ENCODE peak calls at places on chromosomes 1 and 21, in five cellular contexts. K is cardiac muscle cell, Q is ovary, N is RWPE1, A is breast epithelium. M is an unnamed sample.

GRCh38 chr1:935751-936231 is 12.1 kb downstream of the SAMD11 start:
- DNase-seq in A (no peak), K (peak), N (no peak), Q (no peak), M (no peak)

GRCh38 chr1:113133038-113133437 is 60.0 kb downstream of the LRIG2 start:
- DNase-seq in N (no peak), A (no peak), Q (no peak), K (no peak), M (no peak)

GRCh38 chr1:67489643-67490042 is 59.4 kb upstream of the SERBP1 start:
- DNase-seq in N (peak), K (peak), A (no peak), Q (no peak), M (peak)

GRCh38 chr1:90837420-90837819 is 120.3 kb upstream of the BARHL2 start:
- DNase-seq in A (no peak), K (no peak), N (no peak), Q (no peak), M (no peak)

GRCh38 chr1:174671826-174672225 is 224.1 kb downstream of the GPR52 start:
- DNase-seq in A (no peak), N (no peak), Q (no peak), K (no peak), M (no peak)

GRCh38 chr21:14952916-14953315 is 111.9 kb downstream of the NRIP1 start:
- DNase-seq in Q (no peak), K (no peak), N (no peak), A (no peak), M (no peak)

GRCh38 chr21:26715878-26716506 is 129.2 kb downstream of the ADAMTS1 start:
- DNase-seq in A (no peak), Q (no peak), K (peak), N (peak), M (no peak)

GRCh38 chr1:26907071-26907922 is 6.5 kb downstream of the NR0B2 start:
- DNase-seq in K (no peak), Q (no peak), A (peak), N (peak), M (no peak)

GRCh38 chr1:38507563-38507962 is 352.0 kb downstream of the RRAGC start:
- DNase-seq in Q (no peak), A (no peak), K (peak), N (no peak), M (no peak)

GRCh38 chr21:34730194-34730593 is 61.4 kb downstream of the CLIC6 start:
- DNase-seq in Q (no peak), K (no peak), N (no peak), A (no peak), M (no peak)

GRCh38 chr1:38614861-38615260 is 244.7 kb downstream of the RRAGC start:
- DNase-seq in Q (no peak), A (no peak), N (no peak), K (no peak), M (peak)

GRCh38 chr1:94935476-94935875 is 8.6 kb upstream of the CNN3 start:
- DNase-seq in K (no peak), N (no peak), A (no peak), Q (no peak), M (no peak)

GRCh38 chr1:155184835-155185782 is 11.5 kb downstream of the TRIM46 start:
- DNase-seq in Q (peak), K (no peak), N (no peak), A (no peak), M (peak)

GRCh38 chr1:40810915-40811314 is 27.3 kb downstream of the KCNQ4 start:
- DNase-seq in N (no peak), Q (no peak), K (no peak), A (no peak), M (no peak)

GRCh38 chr1:40808444-40808843 is 24.9 kb downstream of the KCNQ4 start:
- DNase-seq in A (no peak), K (no peak), N (no peak), Q (no peak), M (no peak)

GRCh38 chr1:40806724-40807675 is 23.4 kb downstream of the KCNQ4 start:
- DNase-seq in A (no peak), K (peak), Q (peak), N (no peak), M (peak)

GRCh38 chr1:40806240-40806639 is 22.7 kb downstream of the KCNQ4 start:
- DNase-seq in K (no peak), N (no peak), Q (no peak), A (no peak), M (no peak)

DNA sequence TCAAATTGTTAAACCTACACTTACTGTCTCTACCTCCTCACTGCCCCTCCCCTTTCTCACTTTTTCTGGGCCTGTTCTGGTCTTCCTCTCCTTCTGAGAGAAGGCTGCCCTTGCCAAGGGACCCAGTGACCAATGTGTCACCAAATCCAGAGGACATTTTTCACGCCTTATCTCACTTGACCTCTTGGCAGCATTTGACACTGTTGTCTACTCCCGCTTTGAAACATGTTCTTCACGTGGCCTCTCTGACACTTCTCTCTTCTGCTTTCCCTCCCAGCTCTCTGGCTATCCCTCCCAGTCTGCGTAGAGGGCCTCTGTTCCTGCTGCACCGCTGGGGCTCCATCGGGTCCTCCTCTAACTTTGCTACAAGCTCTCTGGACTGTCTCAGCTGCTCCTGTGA is 25.3 kb downstream of the KCNQ4 start:
- DNase-seq in N (no peak), Q (no peak), A (no peak), K (no peak), M (no peak)
- H3K27ac ChIP-seq in N (no peak), Q (no peak), A (peak), K (no peak), M (no peak)

GRCh38 chr21:43571976-43572375 is 87.3 kb downstream of the HSF2BP start:
- DNase-seq in Q (no peak), A (no peak), N (no peak), K (no peak), M (no peak)

GRCh38 chr21:43573921-43574320 is 85.4 kb downstream of the HSF2BP start:
- DNase-seq in A (no peak), K (no peak), N (no peak), Q (no peak), M (no peak)

GRCh38 chr21:43575466-43575841 is 83.8 kb downstream of the HSF2BP start:
- DNase-seq in Q (no peak), N (no peak), A (no peak), K (no peak), M (no peak)

GRCh38 chr21:43574741-43575465 is 84.4 kb downstream of the HSF2BP start:
- DNase-seq in N (no peak), K (peak), Q (peak), A (no peak), M (peak)

GRCh38 chr21:43572443-43572842 is 86.8 kb downstream of the HSF2BP start:
- DNase-seq in K (no peak), Q (no peak), A (no peak), N (no peak), M (no peak)
- H3K27ac ChIP-seq in K (no peak), Q (no peak), A (no peak), N (no peak), M (no peak)

GRCh38 chr1:2189459-2190425 is 4.8 kb downstream of the FAAP20 start:
- DNase-seq in Q (peak), N (peak), A (peak), K (peak), M (peak)

GRCh38 chr1:2187619-2188018 is 7.0 kb downstream of the FAAP20 start:
- DNase-seq in K (no peak), N (no peak), Q (peak), A (no peak), M (no peak)

GRCh38 chr1:2188336-2188735 is 6.2 kb downstream of the FAAP20 start:
- DNase-seq in N (no peak), Q (peak), K (no peak), A (no peak), M (no peak)

GRCh38 chr1:2192031-2192995 is 2.3 kb downstream of the FAAP20 start:
- DNase-seq in N (no peak), A (no peak), K (no peak), Q (peak), M (no peak)

DNA sequence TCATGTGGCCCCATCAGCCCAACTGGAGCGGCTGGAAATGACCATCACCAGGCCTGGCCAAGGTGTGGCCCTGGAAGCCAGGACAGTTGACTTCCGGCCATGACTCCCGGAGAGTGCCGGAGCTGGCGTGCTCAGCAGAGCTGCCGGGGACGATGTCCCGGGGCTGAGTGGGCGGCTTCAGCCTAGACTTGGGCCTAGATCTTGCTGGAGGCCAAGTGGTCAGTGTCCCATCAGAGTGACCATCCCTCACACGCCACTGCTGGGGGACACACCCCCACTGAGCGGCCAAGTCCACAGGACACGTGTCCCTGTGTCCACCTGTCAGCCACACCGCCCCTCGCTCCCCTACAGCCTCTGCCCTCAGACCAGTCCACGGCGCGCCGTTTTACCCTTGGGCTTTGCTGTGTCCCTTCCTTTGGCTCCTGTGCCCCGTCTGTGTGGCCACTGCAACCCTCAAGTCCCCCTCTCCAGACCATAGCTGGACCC is 4.0 kb downstream of the FAAP20 start:
- DNase-seq in A (no peak), N (no peak), Q (no peak), K (no peak), M (no peak)
- H3K27ac ChIP-seq in A (peak), N (peak), Q (peak), K (peak), M (peak)

GRCh38 chr1:234479866-234480265 is 887 bp upstream of the TARBP1 start:
- DNase-seq in N (no peak), A (no peak), Q (no peak), K (no peak), M (no peak)

GRCh38 chr1:234477373-234478151 is 1.4 kb downstream of the TARBP1 start:
- DNase-seq in N (no peak), A (no peak), Q (no peak), K (no peak), M (no peak)

GRCh38 chr1:234478152-234478480 is 863 bp downstream of the TARBP1 start:
- DNase-seq in A (peak), Q (no peak), K (peak), N (peak), M (peak)

GRCh38 chr1:234479310-234479559 is 256 bp upstream of the TARBP1 start:
- DNase-seq in K (no peak), A (no peak), N (no peak), Q (no peak), M (no peak)

GRCh38 chr1:234478481-234479309 is at the start of gene TARBP1:
- DNase-seq in Q (peak), A (peak), K (peak), N (peak), M (peak)
- H3K27ac ChIP-seq in Q (peak), A (peak), K (peak), N (peak), M (peak)

DNA sequence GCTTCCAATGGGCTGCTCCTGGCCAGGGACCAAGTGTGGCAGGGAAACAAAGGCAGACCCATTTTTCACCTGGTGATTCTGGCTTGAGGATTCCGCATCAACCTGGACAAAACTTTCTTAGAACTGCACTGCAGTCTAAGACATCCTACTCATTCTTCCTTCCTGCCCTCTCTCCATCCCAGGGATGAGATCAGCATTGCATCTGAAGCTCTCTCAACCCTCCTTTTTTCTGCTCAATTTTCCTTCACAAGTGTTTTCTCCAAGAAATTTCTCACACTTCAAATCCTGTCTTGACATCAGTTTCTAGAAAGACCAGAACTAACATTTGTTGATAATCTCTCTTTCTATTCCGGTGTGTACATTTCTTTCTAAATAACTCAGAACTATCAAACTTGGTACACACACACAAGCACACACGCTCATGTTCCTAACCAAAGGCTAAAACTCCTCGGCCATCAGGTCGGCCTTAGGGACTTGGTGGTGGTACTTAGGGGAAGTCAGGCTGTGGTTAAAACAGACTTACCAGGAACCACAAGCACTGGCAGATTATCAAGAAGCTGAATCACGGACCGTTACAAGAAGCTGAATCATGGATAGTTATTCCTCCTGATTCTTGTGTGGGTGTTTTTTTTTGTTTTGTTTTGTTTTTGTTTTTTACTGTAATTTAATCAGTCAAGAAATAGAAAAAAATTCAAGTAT is 21.0 kb upstream of the CXADR start:
- DNase-seq in A (no peak), Q (no peak), N (peak), K (no peak), M (peak)
- H3K27ac ChIP-seq in A (no peak), Q (no peak), N (peak), K (no peak), M (no peak)

DNA sequence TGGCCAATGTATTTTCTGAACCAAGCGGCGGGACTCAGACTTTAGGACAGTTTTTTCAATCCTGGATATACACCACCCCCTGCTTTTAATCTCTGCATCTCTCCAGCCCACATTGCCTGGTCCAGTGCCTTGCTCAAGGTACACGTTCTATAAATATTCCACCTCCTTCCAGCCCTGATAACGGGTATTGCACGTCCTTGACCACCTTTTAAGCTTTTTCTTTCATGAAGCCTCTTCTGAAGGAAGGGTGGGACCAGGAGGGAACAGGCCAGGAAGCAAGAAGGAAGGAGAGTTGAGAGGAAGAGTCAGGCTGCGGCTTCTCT is 3.4 kb downstream of the S100A16 start:
- DNase-seq in N (no peak), K (no peak), A (no peak), Q (no peak), M (no peak)
- H3K27ac ChIP-seq in N (peak), K (peak), A (peak), Q (peak), M (peak)

DNA sequence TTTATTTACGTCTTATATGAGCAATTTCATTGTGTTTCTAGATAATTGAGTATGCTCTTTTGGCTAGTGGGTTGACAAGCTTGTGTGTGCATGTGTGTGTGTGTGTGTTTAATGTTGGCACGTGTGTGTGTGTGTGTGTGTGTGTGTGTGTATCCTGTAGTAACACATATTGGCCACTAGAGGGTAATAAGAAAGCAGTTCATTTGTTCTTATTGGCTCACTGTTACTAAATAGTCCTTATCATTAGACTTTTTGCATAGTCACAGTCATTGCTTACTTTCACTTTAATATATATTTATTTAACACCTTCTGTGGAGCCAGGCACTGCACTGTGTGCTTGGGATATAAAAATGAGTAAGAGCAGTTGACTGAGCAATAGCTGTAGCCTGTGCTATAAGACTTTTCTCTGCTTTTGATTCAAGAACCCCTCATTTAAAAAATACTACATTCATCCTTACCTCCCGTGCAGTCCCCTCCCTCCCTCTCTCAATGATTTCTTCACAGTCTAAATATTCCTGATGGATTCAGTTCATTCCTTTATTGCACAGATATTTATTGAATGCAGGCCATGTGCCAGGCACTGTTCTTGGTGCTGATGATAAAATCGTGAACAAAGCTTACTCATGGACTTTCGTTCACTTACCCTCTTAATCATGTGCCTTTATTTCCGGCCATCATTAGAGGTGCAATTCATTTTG is 96.7 kb downstream of the DYRK1A start:
- DNase-seq in A (no peak), N (peak), K (no peak), Q (no peak), M (no peak)
- H3K27ac ChIP-seq in A (no peak), N (no peak), K (peak), Q (no peak), M (no peak)

GRCh38 chr1:201114245-201115131 is 2.3 kb upstream of the CACNA1S start:
- DNase-seq in Q (peak), K (peak), N (peak), A (peak), M (peak)
- H3K27ac ChIP-seq in Q (no peak), K (no peak), N (peak), A (peak), M (no peak)

DNA sequence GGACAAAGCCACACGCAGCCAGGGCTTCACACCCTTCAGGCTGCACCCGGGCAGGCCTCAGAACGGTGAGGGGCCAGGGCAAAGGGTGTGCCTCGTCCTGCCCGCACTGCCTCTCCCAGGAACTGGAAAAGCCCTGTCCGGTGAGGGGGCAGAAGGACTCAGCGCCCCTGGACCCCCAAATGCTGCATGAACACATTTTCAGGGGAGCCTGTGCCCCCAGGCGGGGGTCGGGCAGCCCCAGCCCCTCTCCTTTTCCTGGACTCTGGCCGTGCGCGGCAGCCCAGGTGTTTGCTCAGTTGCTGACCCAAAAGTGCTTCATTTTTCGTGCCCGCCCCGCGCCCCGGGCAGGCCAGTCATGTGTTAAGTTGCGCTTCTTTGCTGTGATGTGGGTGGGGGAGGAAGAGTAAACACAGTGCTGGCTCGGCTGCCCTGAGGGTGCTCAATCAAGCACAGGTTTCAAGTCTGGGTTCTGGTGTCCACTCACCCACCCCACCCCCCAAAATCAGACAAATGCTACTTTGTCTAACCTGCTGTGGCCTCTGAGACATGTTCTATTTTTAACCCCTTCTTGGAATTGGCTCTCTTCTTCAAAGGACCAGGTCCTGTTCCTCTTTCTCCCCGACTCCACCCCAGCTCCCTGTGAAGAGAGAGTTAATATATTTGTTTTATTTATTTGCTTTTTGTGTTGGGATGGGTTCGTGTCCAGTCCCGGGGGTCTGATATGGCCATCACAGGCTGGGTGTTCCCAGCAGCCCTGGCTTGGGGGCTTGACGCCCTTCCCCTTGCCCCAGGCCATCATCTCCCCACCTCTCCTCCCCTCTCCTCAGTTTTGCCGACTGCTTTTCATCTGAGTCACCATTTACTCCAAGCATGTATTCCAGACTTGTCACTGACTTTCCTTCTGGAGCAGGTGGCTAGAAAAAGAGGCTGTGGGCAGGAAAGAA is 8.1 kb downstream of the PSRC1 start:
- DNase-seq in K (no peak), A (peak), N (peak), Q (no peak), M (no peak)
- H3K27ac ChIP-seq in K (no peak), A (peak), N (peak), Q (no peak), M (no peak)